ENCODE peak calls at places on chromosomes 16 and 17, in ten cellular contexts. Q is RPMI8226; F is stimulated activated naive CD8-positive, alpha-beta T cell treated with anti-CD3 and anti-CD28 coated beads, Interleukin-15, Interleukin-2, amounts not matched to agents 100 U/mL and 50 U/mL, for 24 hours; V is lower lobe of right lung; L is ELF-1; I is memory B cell; T is C1 segment of cervical spinal cord; G is germinal center; P is nephron progenitor cell; O is activated naive CD4-positive, alpha-beta T cell treated with anti-CD3 and anti-CD28 coated beads, Interleukin-2, amount 50 U/mL, for 16 hours. X is an unnamed sample.

GRCh38 chr17:36808181-36808661 is 129.1 kb upstream of the LHX1 start:
- DNase-seq in Q (no peak), F (no peak), V (no peak), L (peak; percentile 56), I (no peak), T (no peak), G (no peak), P (peak; percentile 69), O (no peak), X (no peak)

GRCh38 chr17:72890711-72891110 is 201.8 kb downstream of the SLC39A11 start:
- DNase-seq in Q (no peak), F (no peak), V (no peak), L (no peak), I (no peak), T (no peak), G (no peak), P (no peak), O (no peak), X (peak; percentile 25)

GRCh38 chr17:20280832-20281231 is 186.5 kb downstream of the LGALS9B start:
- DNase-seq in Q (no peak), F (no peak), V (no peak), L (no peak), I (no peak), T (no peak), G (no peak), P (no peak), O (no peak), X (no peak)

GRCh38 chr16:23232806-23233205 is 50.3 kb downstream of the SCNN1G start:
- DNase-seq in Q (peak; percentile 13), F (no peak), V (no peak), L (no peak), I (no peak), T (no peak), G (no peak), P (no peak), O (no peak), X (no peak)

GRCh38 chr17:27217631-27218030 is 76.3 kb upstream of the WSB1 start:
- DNase-seq in Q (peak; percentile 65), F (no peak), V (no peak), L (no peak), I (peak; percentile 54), T (no peak), G (peak; percentile 27), P (no peak), O (no peak), X (no peak)

GRCh38 chr16:4947722-4948503 is 10.2 kb upstream of the SEC14L5 start:
- DNase-seq in Q (no peak), F (no peak), V (no peak), L (peak; percentile 83), I (no peak), T (no peak), G (no peak), P (no peak), O (no peak), X (no peak)

GRCh38 chr16:84091460-84091859 is 25.3 kb downstream of the MBTPS1 start:
- DNase-seq in Q (no peak), F (no peak), V (no peak), L (no peak), I (no peak), T (no peak), G (no peak), P (no peak), O (no peak), X (no peak)

GRCh38 chr16:68369168-68369567 is 58.3 kb downstream of the PRMT7 start:
- DNase-seq in Q (no peak), F (no peak), V (peak; percentile 21), L (no peak), I (no peak), T (no peak), G (no peak), P (no peak), O (no peak), X (no peak)

GRCh38 chr17:45410144-45411091 is 22.3 kb downstream of the ARHGAP27 start:
- DNase-seq in Q (peak; percentile 36), F (peak; percentile 71), V (peak; percentile 73), L (no peak), I (no peak), T (peak; percentile 44), G (peak; percentile 83), P (no peak), O (peak; percentile 62), X (no peak)

GRCh38 chr17:59858167-59858790 is 34.5 kb downstream of the TUBD1 start:
- DNase-seq in Q (no peak), F (no peak), V (no peak), L (no peak), I (no peak), T (no peak), G (no peak), P (no peak), O (no peak), X (no peak)

GRCh38 chr17:82497483-82498405 is 21.8 kb upstream of the FOXK2 start:
- DNase-seq in Q (peak; percentile 66), F (peak; percentile 53), V (peak; percentile 68), L (peak; percentile 66), I (peak; percentile 51), T (peak; percentile 57), G (no peak), P (peak; percentile 54), O (peak; percentile 55), X (no peak)

GRCh38 chr16:66618588-66618987 is 14.1 kb downstream of the CMTM3 start:
- DNase-seq in Q (no peak), F (no peak), V (no peak), L (no peak), I (no peak), T (no peak), G (no peak), P (no peak), O (no peak), X (peak; percentile 93)

GRCh38 chr17:83078378-83079339 is 750 bp upstream of the METRNL start:
- DNase-seq in Q (peak; percentile 25), F (peak; percentile 33), V (peak; percentile 66), L (no peak), I (no peak), T (no peak), G (no peak), P (peak; percentile 47), O (peak; percentile 22), X (no peak)

GRCh38 chr17:73787036-73787720 is 142.9 kb upstream of the SDK2 start:
- DNase-seq in Q (no peak), F (no peak), V (no peak), L (peak; percentile 70), I (no peak), T (no peak), G (no peak), P (no peak), O (no peak), X (no peak)

GRCh38 chr16:66714659-66715307 is 18.2 kb upstream of the CMTM4 start:
- DNase-seq in Q (peak; percentile 77), F (no peak), V (no peak), L (no peak), I (no peak), T (no peak), G (no peak), P (no peak), O (no peak), X (no peak)

GRCh38 chr17:76506408-76507328 is 5.4 kb upstream of the RHBDF2 start:
- DNase-seq in Q (peak; percentile 87), F (peak; percentile 91), V (peak; percentile 86), L (peak; percentile 91), I (peak; percentile 99), T (peak; percentile 69), G (peak; percentile 84), P (peak; percentile 91), O (peak; percentile 85), X (no peak)

GRCh38 chr17:49157784-49158183 is 25.2 kb downstream of the B4GALNT2 start:
- DNase-seq in Q (no peak), F (no peak), V (no peak), L (peak; percentile 24), I (no peak), T (no peak), G (no peak), P (no peak), O (no peak), X (no peak)

GRCh38 chr16:1439058-1439698 is 5.2 kb downstream of the CCDC154 start:
- DNase-seq in Q (no peak), F (no peak), V (no peak), L (no peak), I (no peak), T (no peak), G (no peak), P (no peak), O (no peak), X (no peak)

GRCh38 chr16:87543436-87544191 is 50.8 kb upstream of the ZCCHC14 start:
- DNase-seq in Q (peak; percentile 26), F (peak; percentile 32), V (no peak), L (no peak), I (no peak), T (no peak), G (no peak), P (no peak), O (peak; percentile 24), X (no peak)

GRCh38 chr17:73335591-73336503 is 24.0 kb upstream of the CDC42EP4 start:
- DNase-seq in Q (peak; percentile 29), F (no peak), V (no peak), L (no peak), I (no peak), T (no peak), G (no peak), P (no peak), O (no peak), X (no peak)

GRCh38 chr16:48435319-48435682 is 50.1 kb upstream of the SIAH1 start:
- DNase-seq in Q (no peak), F (no peak), V (no peak), L (no peak), I (no peak), T (no peak), G (no peak), P (no peak), O (no peak), X (no peak)

GRCh38 chr16:69889295-69889964 is 61.7 kb upstream of the CLEC18A start:
- DNase-seq in Q (no peak), F (peak; percentile 33), V (no peak), L (no peak), I (no peak), T (no peak), G (no peak), P (no peak), O (no peak), X (no peak)

GRCh38 chr17:32141690-32142037 is 638 bp upstream of the RHOT1 start:
- DNase-seq in Q (no peak), F (no peak), V (no peak), L (no peak), I (no peak), T (no peak), G (no peak), P (no peak), O (no peak), X (no peak)

GRCh38 chr16:88605186-88606145 is 32.9 kb upstream of the IL17C start:
- DNase-seq in Q (no peak), F (no peak), V (no peak), L (no peak), I (no peak), T (no peak), G (no peak), P (no peak), O (no peak), X (no peak)

GRCh38 chr16:1335996-1336395 is 2.6 kb downstream of the BAIAP3 start:
- DNase-seq in Q (peak; percentile 30), F (no peak), V (no peak), L (no peak), I (peak; percentile 33), T (no peak), G (no peak), P (peak; percentile 69), O (no peak), X (no peak)

GRCh38 chr16:81519298-81520150 is 74.9 kb downstream of the CMIP start:
- DNase-seq in Q (peak; percentile 48), F (no peak), V (no peak), L (no peak), I (no peak), T (no peak), G (no peak), P (no peak), O (no peak), X (no peak)

GRCh38 chr17:2435181-2435741 is 34.4 kb upstream of the MNT start:
- DNase-seq in Q (no peak), F (no peak), V (no peak), L (peak; percentile 34), I (no peak), T (peak; percentile 32), G (no peak), P (peak; percentile 30), O (no peak), X (no peak)

GRCh38 chr16:75679366-75679765 is 2.6 kb upstream of the CPHXL2 start:
- DNase-seq in Q (no peak), F (no peak), V (no peak), L (no peak), I (no peak), T (no peak), G (no peak), P (no peak), O (no peak), X (no peak)